ENCODE peak calls at places on chromosomes 11 and 22, in six cellular contexts. P, R, M, T, L and K are unnamed samples.

GRCh38 chr22:22130956-22131355 is 113.6 kb upstream of the VPREB1 start:
- DNase-seq in P (no peak), R (no peak), M (no peak), T (no peak), L (no peak), K (no peak)

GRCh38 chr11:114762437-114762836 is 84.1 kb downstream of the NXPE2 start:
- DNase-seq in P (no peak), R (peak; percentile 86), M (peak; percentile 61), T (no peak), L (peak; percentile 57), K (peak; percentile 73)

GRCh38 chr11:41206388-41206787 is 253.1 kb downstream of the LRRC4C start:
- DNase-seq in P (no peak), R (no peak), M (no peak), T (no peak), L (no peak), K (no peak)

GRCh38 chr11:133529807-133530500 is 2.3 kb downstream of the OPCML start:
- DNase-seq in P (no peak), R (no peak), M (no peak), T (no peak), L (no peak), K (peak; percentile 25)

GRCh38 chr22:38758276-38758945 is 2.6 kb upstream of the SUN2 start:
- DNase-seq in P (peak; percentile 86), R (no peak), M (no peak), T (no peak), L (no peak), K (no peak)

GRCh38 chr11:30873924-30874323 is 287.8 kb upstream of the MPPED2 start:
- DNase-seq in P (no peak), R (no peak), M (no peak), T (no peak), L (no peak), K (no peak)

GRCh38 chr11:128518493-128519207 is 68.7 kb downstream of the ETS1 start:
- DNase-seq in P (no peak), R (no peak), M (no peak), T (no peak), L (peak; percentile 45), K (no peak)

GRCh38 chr22:24578355-24579241 is 14.3 kb downstream of the LRRC75B start:
- DNase-seq in P (no peak), R (no peak), M (no peak), T (peak; percentile 34), L (no peak), K (no peak)

GRCh38 chr11:118353084-118353710 is 6.2 kb upstream of the UBE4A start:
- DNase-seq in P (no peak), R (no peak), M (peak; percentile 26), T (no peak), L (peak; percentile 35), K (no peak)

GRCh38 chr11:84372366-84372765 is 1086.2 kb upstream of the CCDC90B start:
- DNase-seq in P (no peak), R (no peak), M (no peak), T (no peak), L (no peak), K (no peak)

GRCh38 chr11:69943506-69943905 is 124.3 kb upstream of the FGF3 start:
- DNase-seq in P (no peak), R (no peak), M (no peak), T (no peak), L (no peak), K (no peak)

GRCh38 chr11:84914511-84914910 is 712.6 kb downstream of the DLG2 start:
- DNase-seq in P (no peak), R (no peak), M (no peak), T (no peak), L (no peak), K (no peak)

GRCh38 chr11:75816561-75817239 is 1.7 kb downstream of the UVRAG start:
- DNase-seq in P (no peak), R (no peak), M (peak; percentile 21), T (no peak), L (peak; percentile 16), K (no peak)

GRCh38 chr11:97909544-97910394 is 1111.0 kb upstream of the CNTN5 start:
- DNase-seq in P (no peak), R (no peak), M (no peak), T (no peak), L (no peak), K (no peak)